ENCODE peak calls at places on chromosomes 4 and X, in eight cellular contexts. F is left ventricle myocardium inferior, Z is heart left ventricle, Y is RWPE2, C is PC-9, K is stomach, Q is AG09309, J is Peyer's patch. R is an unnamed sample.
A peak's percentile ranks its signal among the peaks of the same experiment; 100 is the strongest.

GRCh38 chrX:132270699-132271098 is 51.5 kb upstream of the RAP2C start:
- DNase-seq in Q (peak; percentile 58), J (no peak), K (no peak), F (peak; percentile 22), C (peak; percentile 25), Z (peak; percentile 26), Y (no peak), R (peak; percentile 12)

GRCh38 chr4:78484574-78484973 is 67.0 kb upstream of the ANXA3 start:
- DNase-seq in J (no peak), C (no peak), F (no peak), K (no peak), Z (no peak), Q (no peak), Y (no peak), R (no peak)

GRCh38 chr4:135532132-135532531 is 1330.5 kb upstream of the PABPC4L start:
- DNase-seq in Y (no peak), Q (no peak), F (no peak), Z (no peak), J (no peak), K (no peak), C (no peak), R (no peak)

GRCh38 chr4:155392486-155393184 is 15.9 kb upstream of the MAP9 start:
- DNase-seq in J (no peak), C (peak; percentile 21), F (no peak), K (no peak), Z (no peak), Q (peak; percentile 38), Y (no peak), R (no peak)

GRCh38 chrX:101274198-101274597 is 16.9 kb downstream of the TAF7L start:
- DNase-seq in K (no peak), Y (no peak), F (no peak), J (no peak), C (no peak), Z (no peak), Q (no peak), R (no peak)

GRCh38 chrX:68249904-68250303 is 183.4 kb downstream of the OPHN1 start:
- DNase-seq in K (no peak), C (no peak), J (no peak), Q (no peak), Z (no peak), F (no peak), Y (no peak), R (no peak)

GRCh38 chrX:53716328-53717088 is 30.0 kb upstream of the HUWE1 start:
- DNase-seq in Z (no peak), K (no peak), C (peak; percentile 10), J (peak; percentile 42), F (no peak), Q (no peak), Y (no peak), R (no peak)

GRCh38 chrX:128425546-128425945 is 373.3 kb upstream of the ACTRT1 start:
- DNase-seq in Z (no peak), C (no peak), Y (no peak), J (no peak), Q (no peak), K (no peak), F (no peak), R (no peak)

GRCh38 chr4:73729534-73730165 is 10.7 kb upstream of the CXCL8 start:
- DNase-seq in Z (peak; percentile 46), F (peak; percentile 62), K (peak; percentile 70), Y (no peak), C (peak; percentile 16), J (no peak), Q (peak; percentile 73), R (peak; percentile 68)

GRCh38 chrX:136766785-136767103 is 14.0 kb downstream of the ARHGEF6 start:
- DNase-seq in Y (no peak), Q (no peak), C (no peak), K (no peak), F (no peak), Z (peak; percentile 11), J (no peak), R (no peak)

GRCh38 chrX:136764206-136764605 is 16.5 kb downstream of the ARHGEF6 start:
- DNase-seq in Q (no peak), Y (no peak), C (no peak), F (no peak), K (no peak), Z (no peak), J (no peak), R (no peak)

GRCh38 chrX:136768469-136769084 is 12.2 kb downstream of the ARHGEF6 start:
- DNase-seq in J (peak; percentile 41), C (no peak), F (peak; percentile 22), K (no peak), Y (no peak), Z (peak; percentile 25), Q (peak; percentile 89), R (peak; percentile 13)

GRCh38 chrX:136767104-136767941 is 13.4 kb downstream of the ARHGEF6 start:
- DNase-seq in J (peak; percentile 53), Y (no peak), Z (peak; percentile 73), F (peak; percentile 72), Q (no peak), K (peak; percentile 70), C (peak; percentile 16), R (peak; percentile 47)

DNA sequence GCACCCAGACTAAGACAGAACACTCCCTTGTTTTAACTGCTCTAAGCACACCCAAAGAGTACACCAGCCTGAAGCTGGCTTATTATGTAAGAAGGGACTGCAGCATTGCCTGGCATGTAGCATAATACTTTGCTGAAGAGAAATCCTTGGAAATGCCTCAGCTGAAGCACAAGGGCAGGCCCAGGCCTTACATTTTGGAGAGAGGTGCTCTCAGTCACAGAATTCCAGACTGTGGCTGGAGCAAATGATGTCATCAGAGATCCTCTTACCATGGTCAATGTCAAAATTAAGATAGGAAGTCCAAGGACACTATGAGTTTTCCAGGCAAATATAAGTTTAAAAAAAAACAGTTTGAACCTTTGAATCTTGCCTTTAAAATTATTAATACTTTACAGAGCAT is 14.8 kb downstream of the ARHGEF6 start:
- DNase-seq in C (no peak), K (no peak), J (no peak), F (no peak), Q (no peak), Z (no peak), Y (no peak), R (no peak)
- H3K4me3 ChIP-seq in C (no peak overlapping the region), K (peak overlapping the region; percentile 67), J (no peak overlapping the region), F (peak overlapping the region; percentile 79), Q (no peak overlapping the region), Z (peak overlapping the region; percentile 68), Y (no peak overlapping the region), R (no peak overlapping the region)

GRCh38 chr4:140003851-140004579 is 150.0 kb downstream of the MAML3 start:
- DNase-seq in F (no peak), Y (no peak), K (no peak), Z (no peak), J (no peak), Q (no peak), C (no peak), R (no peak)
- H3K4me3 ChIP-seq in F (peak overlapping the region; percentile 63), Y (no peak overlapping the region), K (peak overlapping the region; percentile 35), Z (peak overlapping the region; percentile 47), J (peak overlapping the region; percentile 33), Q (peak overlapping the region; percentile 34), C (no peak overlapping the region), R (peak overlapping the region; percentile 19)

GRCh38 chr4:121192013-121192412 is 27.9 kb upstream of the TNIP3 start:
- DNase-seq in Y (no peak), Z (no peak), J (no peak), F (no peak), K (no peak), Q (no peak), C (no peak), R (no peak)
- H3K4me3 ChIP-seq in Y (no peak overlapping the region), Z (no peak overlapping the region), J (no peak overlapping the region), F (peak overlapping the region; percentile 38), K (no peak overlapping the region), Q (no peak overlapping the region), C (no peak overlapping the region), R (no peak overlapping the region)

GRCh38 chr4:152529880-152530279 is 6.0 kb downstream of the FBXW7 start:
- DNase-seq in J (no peak), Y (no peak), C (no peak), Z (no peak), K (no peak), F (no peak), Q (no peak), R (no peak)

GRCh38 chr4:152525878-152526277 is 10.0 kb downstream of the FBXW7 start:
- DNase-seq in Z (no peak), C (no peak), K (no peak), Y (no peak), F (no peak), J (no peak), Q (no peak), R (no peak)

GRCh38 chr4:152530600-152530999 is 5.3 kb downstream of the FBXW7 start:
- DNase-seq in Z (no peak), J (no peak), C (no peak), Q (no peak), F (no peak), Y (no peak), K (no peak), R (no peak)

GRCh38 chr4:152531479-152531878 is 4.4 kb downstream of the FBXW7 start:
- DNase-seq in Y (no peak), F (no peak), J (no peak), C (no peak), Z (no peak), Q (no peak), K (no peak), R (no peak)

DNA sequence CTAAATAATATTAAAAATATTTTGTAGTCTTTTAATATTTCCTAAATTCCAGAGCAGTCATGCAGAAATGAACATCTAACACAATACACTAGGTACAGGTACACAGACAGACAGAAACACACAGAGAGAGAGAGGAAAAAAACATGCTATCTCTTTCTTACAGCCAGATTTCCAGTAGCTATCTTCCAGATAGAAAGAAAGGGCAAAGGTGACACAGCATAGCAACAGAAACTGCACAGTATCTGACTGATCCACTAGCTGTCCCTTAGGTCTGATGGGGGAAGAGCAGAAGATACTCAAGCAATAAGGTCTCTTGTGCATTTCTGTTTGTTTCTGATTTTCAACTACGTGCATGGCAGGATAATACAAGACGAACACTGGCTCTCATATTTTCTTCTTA is 7.8 kb downstream of the FBXW7 start:
- DNase-seq in Y (no peak), K (no peak), Q (no peak), Z (no peak), F (no peak), C (no peak), J (no peak), R (no peak)
- H3K4me3 ChIP-seq in Y (no peak overlapping the region), K (no peak overlapping the region), Q (no peak overlapping the region), Z (no peak overlapping the region), F (no peak overlapping the region), C (no peak overlapping the region), J (no peak overlapping the region), R (no peak overlapping the region)

GRCh38 chrX:11609109-11609508 is 56.6 kb downstream of the ARHGAP6 start:
- DNase-seq in C (no peak), Y (no peak), Z (no peak), K (no peak), J (no peak), F (no peak), Q (no peak), R (no peak)

GRCh38 chrX:11606408-11606807 is 59.3 kb downstream of the ARHGAP6 start:
- DNase-seq in Y (no peak), K (no peak), C (no peak), F (no peak), Q (no peak), J (no peak), Z (no peak), R (no peak)

GRCh38 chrX:11611965-11612364 is 53.8 kb downstream of the ARHGAP6 start:
- DNase-seq in K (no peak), J (no peak), Y (no peak), Z (no peak), C (no peak), Q (no peak), F (no peak), R (no peak)

GRCh38 chrX:11611161-11611560 is 54.6 kb downstream of the ARHGAP6 start:
- DNase-seq in Y (no peak), F (no peak), K (no peak), Z (no peak), Q (no peak), J (no peak), C (no peak), R (no peak)
- H3K4me3 ChIP-seq in Y (no peak overlapping the region), F (no peak overlapping the region), K (no peak overlapping the region), Z (no peak overlapping the region), Q (no peak overlapping the region), J (no peak overlapping the region), C (no peak overlapping the region), R (no peak overlapping the region)

R was measured in thyroid gland.